ENCODE peak calls at places on chromosome 11, in four cellular contexts. One of them, this sample, is unnamed.
A peak's percentile ranks its signal among the peaks of the same experiment; 100 is the strongest.

GRCh38 chr11:112929432-112929831 is 31.8 kb upstream of the NCAM1 start:
- DNase-seq in mucosa of descending colon: no peak
- DNase-seq in spleen: no peak
- DNase-seq in transverse colon: no peak
- DNase-seq in this sample: no peak

GRCh38 chr11:65891180-65892136 is 985 bp downstream of the CCDC85B start:
- DNase-seq in mucosa of descending colon: no peak
- DNase-seq in spleen: peak; percentile 90
- DNase-seq in transverse colon: no peak
- DNase-seq in this sample: no peak

GRCh38 chr11:67436459-67437081 is 912 bp downstream of the PTPRCAP start:
- DNase-seq in mucosa of descending colon: peak; percentile 55
- DNase-seq in spleen: peak; percentile 92
- DNase-seq in transverse colon: peak; percentile 78
- DNase-seq in this sample: no peak

GRCh38 chr11:73141031-73141308 is 1.1 kb downstream of the FCHSD2 start:
- DNase-seq in mucosa of descending colon: peak; percentile 31
- DNase-seq in spleen: peak; percentile 91
- DNase-seq in transverse colon: no peak
- DNase-seq in this sample: no peak

GRCh38 chr11:65224939-65225283 is 36.9 kb upstream of the POLA2 start:
- DNase-seq in mucosa of descending colon: no peak
- DNase-seq in spleen: no peak
- DNase-seq in transverse colon: peak; percentile 41
- DNase-seq in this sample: no peak

GRCh38 chr11:110379936-110380335 is 49.8 kb upstream of the FDX1 start:
- DNase-seq in mucosa of descending colon: no peak
- DNase-seq in spleen: no peak
- DNase-seq in transverse colon: no peak
- DNase-seq in this sample: no peak

GRCh38 chr11:30479899-30480298 is 106.3 kb downstream of the MPPED2 start:
- DNase-seq in mucosa of descending colon: no peak
- DNase-seq in spleen: no peak
- DNase-seq in transverse colon: no peak
- DNase-seq in this sample: no peak

GRCh38 chr11:8213390-8213789 is 44.6 kb upstream of the RIC3 start:
- DNase-seq in mucosa of descending colon: no peak
- DNase-seq in spleen: no peak
- DNase-seq in transverse colon: no peak
- DNase-seq in this sample: no peak

GRCh38 chr11:2796091-2796490 is 89.5 kb downstream of the CDKN1C start:
- DNase-seq in mucosa of descending colon: no peak
- DNase-seq in spleen: peak; percentile 35
- DNase-seq in transverse colon: peak; percentile 6
- DNase-seq in this sample: no peak

GRCh38 chr11:130476200-130476921 is 27.9 kb downstream of the ADAMTS15 start:
- DNase-seq in mucosa of descending colon: no peak
- DNase-seq in spleen: no peak
- DNase-seq in transverse colon: no peak
- DNase-seq in this sample: no peak

GRCh38 chr11:86218125-86219081 is 26.1 kb upstream of the EED start:
- DNase-seq in mucosa of descending colon: peak; percentile 80
- DNase-seq in spleen: peak; percentile 76
- DNase-seq in transverse colon: peak; percentile 75
- DNase-seq in this sample: no peak

GRCh38 chr11:110329441-110329840 is 33.0 kb upstream of the RDX start:
- DNase-seq in mucosa of descending colon: no peak
- DNase-seq in spleen: no peak
- DNase-seq in transverse colon: no peak
- DNase-seq in this sample: no peak

GRCh38 chr11:70352601-70353000 is 45.7 kb upstream of the CTTN start:
- DNase-seq in mucosa of descending colon: no peak
- DNase-seq in spleen: no peak
- DNase-seq in transverse colon: no peak
- DNase-seq in this sample: no peak

GRCh38 chr11:67538306-67538705 is 15.1 kb upstream of the CABP2 start:
- DNase-seq in mucosa of descending colon: no peak
- DNase-seq in spleen: no peak
- DNase-seq in transverse colon: no peak
- DNase-seq in this sample: no peak

GRCh38 chr11:61870429-61871039 is 20.8 kb downstream of the FADS3 start:
- DNase-seq in mucosa of descending colon: no peak
- DNase-seq in spleen: no peak
- DNase-seq in transverse colon: no peak
- DNase-seq in this sample: no peak

GRCh38 chr11:87425391-87425790 is 387.7 kb downstream of the TMEM135 start:
- DNase-seq in mucosa of descending colon: no peak
- DNase-seq in spleen: no peak
- DNase-seq in transverse colon: no peak
- DNase-seq in this sample: no peak

GRCh38 chr11:66317766-66318575 is 1.1 kb upstream of the CD248 start:
- DNase-seq in mucosa of descending colon: no peak
- DNase-seq in spleen: peak; percentile 90
- DNase-seq in transverse colon: peak; percentile 47
- DNase-seq in this sample: no peak

GRCh38 chr11:96506953-96507354 is 117.1 kb downstream of the JRKL start:
- DNase-seq in mucosa of descending colon: no peak
- DNase-seq in spleen: no peak
- DNase-seq in transverse colon: no peak
- DNase-seq in this sample: no peak

GRCh38 chr11:2586793-2587131 is 113.0 kb downstream of the KCNQ1OT1 start:
- DNase-seq in mucosa of descending colon: peak; percentile 0
- DNase-seq in spleen: no peak
- DNase-seq in transverse colon: no peak
- DNase-seq in this sample: no peak

GRCh38 chr11:4095509-4096230 is 1.1 kb downstream of the RRM1 start:
- DNase-seq in mucosa of descending colon: no peak
- DNase-seq in spleen: no peak
- DNase-seq in transverse colon: no peak
- DNase-seq in this sample: no peak

GRCh38 chr11:133619973-133620372 is 87.7 kb upstream of the OPCML start:
- DNase-seq in mucosa of descending colon: no peak
- DNase-seq in spleen: no peak
- DNase-seq in transverse colon: no peak
- DNase-seq in this sample: no peak
- H3K4me1 ChIP-seq in mucosa of descending colon: no peaks in the 10 kb centered on the region
- H3K4me1 ChIP-seq in spleen: no peaks in the 10 kb centered on the region
- H3K4me1 ChIP-seq in transverse colon: no peaks in the 10 kb centered on the region
- H3K4me1 ChIP-seq in this sample: no peaks in the 10 kb centered on the region

DNA sequence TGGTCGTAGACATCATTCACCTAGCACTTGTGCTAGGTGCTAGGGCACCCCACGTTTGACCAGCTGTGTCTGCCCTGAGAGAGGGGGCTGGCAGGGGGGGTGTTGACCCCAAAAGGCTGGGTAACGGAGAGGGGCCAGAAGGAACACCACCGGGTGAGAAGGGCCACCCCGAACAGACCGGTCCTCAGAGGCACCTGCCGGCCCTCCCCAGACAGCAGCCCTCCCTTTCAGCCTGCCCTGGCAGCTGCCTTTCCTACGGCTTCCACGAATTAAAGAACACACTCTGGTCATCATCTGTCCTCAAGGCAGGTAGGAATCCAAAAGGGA is 977 bp upstream of the KCNJ5 start:
- DNase-seq in mucosa of descending colon: no peak
- DNase-seq in spleen: no peak
- DNase-seq in transverse colon: no peak
- DNase-seq in this sample: no peak
- H3K4me1 ChIP-seq in mucosa of descending colon: peaks cover 10% of the 10 kb centered on the region
- H3K4me1 ChIP-seq in spleen: peaks cover 51% of the 10 kb centered on the region
- H3K4me1 ChIP-seq in transverse colon: peaks cover 6% of the 10 kb centered on the region
- H3K4me1 ChIP-seq in this sample: peaks cover 30% of the 10 kb centered on the region

DNA sequence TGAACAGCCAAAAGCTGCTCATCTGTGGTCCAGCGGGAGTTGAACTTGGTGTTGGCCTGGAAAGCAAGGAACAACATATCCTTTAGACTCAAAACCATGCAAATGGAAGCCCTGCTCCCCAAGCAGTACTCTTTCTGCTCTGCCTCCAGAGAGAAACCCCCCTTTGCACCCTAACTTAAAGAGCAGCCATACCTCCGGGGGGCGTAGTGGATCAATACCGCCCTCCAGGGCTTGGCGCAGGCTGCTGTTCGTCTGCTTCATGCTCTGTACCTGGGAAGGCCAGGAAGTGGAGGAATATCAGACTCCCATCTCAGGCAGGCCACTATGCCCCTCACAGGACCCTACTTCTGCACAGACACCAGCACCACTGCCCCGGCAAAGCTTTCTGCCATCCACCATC is 4.3 kb downstream of the RCOR2 start:
- DNase-seq in mucosa of descending colon: no peak
- DNase-seq in spleen: no peak
- DNase-seq in transverse colon: no peak
- DNase-seq in this sample: no peak
- H3K4me1 ChIP-seq in mucosa of descending colon: peaks cover 17% of the 10 kb centered on the region
- H3K4me1 ChIP-seq in spleen: peaks cover 34% of the 10 kb centered on the region
- H3K4me1 ChIP-seq in transverse colon: peaks cover 15% of the 10 kb centered on the region
- H3K4me1 ChIP-seq in this sample: peaks cover 3% of the 10 kb centered on the region

GRCh38 chr11:93522448-93522847 is 20.7 kb downstream of the SMCO4 start:
- DNase-seq in mucosa of descending colon: no peak
- DNase-seq in spleen: no peak
- DNase-seq in transverse colon: no peak
- DNase-seq in this sample: no peak
- H3K4me1 ChIP-seq in mucosa of descending colon: peaks cover 17% of the 10 kb centered on the region
- H3K4me1 ChIP-seq in spleen: peaks cover 72% of the 10 kb centered on the region
- H3K4me1 ChIP-seq in transverse colon: no peaks in the 10 kb centered on the region
- H3K4me1 ChIP-seq in this sample: peaks cover 22% of the 10 kb centered on the region

GRCh38 chr11:16151138-16151537 is 205.2 kb downstream of the SOX6 start:
- DNase-seq in mucosa of descending colon: no peak
- DNase-seq in spleen: no peak
- DNase-seq in transverse colon: no peak
- DNase-seq in this sample: no peak
- H3K4me1 ChIP-seq in mucosa of descending colon: peaks cover 10% of the 10 kb centered on the region
- H3K4me1 ChIP-seq in spleen: peaks cover 7% of the 10 kb centered on the region
- H3K4me1 ChIP-seq in transverse colon: no peaks in the 10 kb centered on the region
- H3K4me1 ChIP-seq in this sample: peaks cover 27% of the 10 kb centered on the region

GRCh38 chr11:93493252-93493897 is 49.8 kb downstream of the SMCO4 start:
- DNase-seq in mucosa of descending colon: peak; percentile 32
- DNase-seq in spleen: no peak
- DNase-seq in transverse colon: no peak
- DNase-seq in this sample: no peak

GRCh38 chr11:93491941-93492340 is 51.2 kb downstream of the SMCO4 start:
- DNase-seq in mucosa of descending colon: no peak
- DNase-seq in spleen: no peak
- DNase-seq in transverse colon: no peak
- DNase-seq in this sample: no peak

GRCh38 chr11:93490996-93491618 is 52.1 kb downstream of the SMCO4 start:
- DNase-seq in mucosa of descending colon: no peak
- DNase-seq in spleen: no peak
- DNase-seq in transverse colon: no peak
- DNase-seq in this sample: no peak

GRCh38 chr11:93494341-93494740 is 48.9 kb downstream of the SMCO4 start:
- DNase-seq in mucosa of descending colon: no peak
- DNase-seq in spleen: no peak
- DNase-seq in transverse colon: no peak
- DNase-seq in this sample: no peak

DNA sequence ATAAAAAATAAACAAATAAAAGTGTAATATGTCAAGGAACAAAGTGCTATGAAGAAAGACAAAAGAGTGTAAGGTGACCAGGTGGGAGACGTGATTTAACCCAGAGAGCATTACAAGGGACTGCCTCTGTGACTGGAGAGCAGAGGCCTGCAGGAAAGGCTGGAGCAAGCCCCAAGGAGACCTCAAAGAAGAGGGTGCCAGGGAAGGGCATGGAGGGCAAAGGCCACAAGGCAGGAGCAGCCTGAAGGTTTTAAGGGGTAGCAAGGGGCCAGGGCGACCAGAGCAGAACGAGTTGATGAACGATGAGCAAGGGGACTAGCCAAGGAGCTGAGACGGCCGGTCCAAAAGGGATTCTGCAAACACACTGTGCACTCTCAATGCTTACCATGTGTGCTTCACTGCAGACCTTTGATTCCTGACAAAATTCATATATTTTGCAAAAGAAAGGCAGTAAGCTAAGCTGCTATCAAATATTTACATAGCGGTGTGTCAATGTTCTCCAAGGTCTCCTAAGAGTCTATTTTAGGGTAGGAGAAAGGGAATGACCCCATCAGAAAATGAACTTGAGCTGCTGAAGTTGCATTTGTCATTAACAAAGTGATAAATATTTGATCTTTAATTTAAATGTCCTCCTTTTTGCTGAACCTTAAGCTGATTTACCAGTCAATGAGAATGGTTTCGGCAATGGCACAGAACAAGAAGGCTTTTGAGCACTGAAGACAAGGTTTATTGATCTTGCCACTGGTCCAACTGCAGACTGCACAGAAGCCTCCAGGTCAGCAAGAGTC is 50.5 kb downstream of the SMCO4 start:
- DNase-seq in mucosa of descending colon: no peak
- DNase-seq in spleen: no peak
- DNase-seq in transverse colon: no peak
- DNase-seq in this sample: no peak
- H3K4me1 ChIP-seq in mucosa of descending colon: peaks cover 25% of the 10 kb centered on the region
- H3K4me1 ChIP-seq in spleen: no peaks in the 10 kb centered on the region
- H3K4me1 ChIP-seq in transverse colon: no peaks in the 10 kb centered on the region
- H3K4me1 ChIP-seq in this sample: no peaks in the 10 kb centered on the region

GRCh38 chr11:17423533-17424310 is 35.3 kb upstream of the KCNJ11 start:
- DNase-seq in mucosa of descending colon: peak; percentile 66
- DNase-seq in spleen: peak; percentile 48
- DNase-seq in transverse colon: peak; percentile 72
- DNase-seq in this sample: no peak

GRCh38 chr11:17416492-17416891 is 28.0 kb upstream of the KCNJ11 start:
- DNase-seq in mucosa of descending colon: no peak
- DNase-seq in spleen: no peak
- DNase-seq in transverse colon: no peak
- DNase-seq in this sample: no peak

GRCh38 chr11:17418437-17418836 is 30.0 kb upstream of the KCNJ11 start:
- DNase-seq in mucosa of descending colon: no peak
- DNase-seq in spleen: no peak
- DNase-seq in transverse colon: no peak
- DNase-seq in this sample: no peak

DNA sequence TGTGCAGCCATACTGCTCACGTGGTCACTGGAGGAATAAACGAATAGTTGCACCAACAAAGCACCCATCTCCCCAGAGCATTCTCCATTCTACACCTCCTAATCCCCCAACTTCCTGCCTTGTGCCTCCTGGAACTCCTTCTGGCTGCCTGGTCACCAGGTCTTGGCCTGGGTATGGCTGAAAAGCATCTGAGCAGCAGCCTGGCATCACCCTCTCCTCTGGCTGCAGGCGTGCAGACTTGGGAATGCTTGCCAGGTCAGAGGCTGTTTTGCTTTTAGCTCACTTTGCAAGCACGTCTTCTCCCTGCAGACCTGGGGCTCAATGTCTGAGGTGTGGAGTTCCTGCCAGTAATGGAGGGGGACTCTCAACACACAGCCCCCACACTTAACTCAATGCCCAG is 33.3 kb upstream of the KCNJ11 start:
- DNase-seq in mucosa of descending colon: no peak
- DNase-seq in spleen: peak; percentile 41
- DNase-seq in transverse colon: no peak
- DNase-seq in this sample: no peak
- H3K4me1 ChIP-seq in mucosa of descending colon: no peaks in the 10 kb centered on the region
- H3K4me1 ChIP-seq in spleen: no peaks in the 10 kb centered on the region
- H3K4me1 ChIP-seq in transverse colon: no peaks in the 10 kb centered on the region
- H3K4me1 ChIP-seq in this sample: no peaks in the 10 kb centered on the region

This sample was measured in keratinocyte.